ENCODE peak calls at places on chromosomes 1 and 21, in five cellular contexts. N is right lobe of liver; F is endothelial cell; U is EL; E is naive thymus-derived CD8-positive, alpha-beta T cell. V is an unnamed sample.

GRCh38 chr1:64122588-64122987 is 80.8 kb upstream of the UBE2U start:
- DNase-seq in N (no peak), F (no peak), U (peak), E (no peak), V (no peak)

GRCh38 chr21:15080504-15080903 is 15.7 kb upstream of the NRIP1 start:
- DNase-seq in N (no peak), F (no peak), U (no peak), E (no peak), V (no peak)

GRCh38 chr1:227944931-227945890 is 2.5 kb downstream of the WNT9A start:
- DNase-seq in N (peak), F (no peak), U (no peak), E (no peak), V (peak)

GRCh38 chr1:45037456-45037855 is 25.4 kb downstream of the UROD start:
- DNase-seq in N (no peak), F (no peak), U (peak), E (no peak), V (no peak)

GRCh38 chr1:21906173-21907078 is 30.7 kb downstream of the HSPG2 start:
- DNase-seq in N (no peak), F (no peak), U (no peak), E (no peak), V (no peak)

GRCh38 chr1:201883266-201883665 is 5.4 kb upstream of the SHISA4 start:
- DNase-seq in N (no peak), F (no peak), U (no peak), E (no peak), V (no peak)

GRCh38 chr1:59986736-59987310 is 60.2 kb upstream of the CYP2J2 start:
- DNase-seq in N (no peak), F (no peak), U (no peak), E (no peak), V (no peak)

GRCh38 chr1:101653482-101653946 is 343.2 kb downstream of the OLFM3 start:
- DNase-seq in N (no peak), F (peak), U (peak), E (no peak), V (no peak)

GRCh38 chr1:225689882-225690459 is 37.0 kb upstream of the ENAH start:
- DNase-seq in N (no peak), F (no peak), U (peak), E (no peak), V (no peak)

GRCh38 chr1:167132306-167133010 is 38.6 kb downstream of the STYXL2 start:
- DNase-seq in N (no peak), F (no peak), U (no peak), E (no peak), V (no peak)

GRCh38 chr1:115021145-115021544 is 8.5 kb upstream of the TSHB start:
- DNase-seq in N (no peak), F (no peak), U (no peak), E (no peak), V (no peak)

GRCh38 chr1:65189716-65190115 is 41.7 kb downstream of the AK4 start:
- DNase-seq in N (no peak), F (no peak), U (peak), E (no peak), V (no peak)

GRCh38 chr21:36164427-36164784 is 7.8 kb downstream of the DOP1B start:
- DNase-seq in N (no peak), F (no peak), U (no peak), E (no peak), V (no peak)

GRCh38 chr1:11793819-11794218 is 11.9 kb downstream of the MTHFR start:
- DNase-seq in N (no peak), F (no peak), U (no peak), E (no peak), V (no peak)

GRCh38 chr1:117389284-117389683 is 22.0 kb downstream of the MAN1A2 start:
- DNase-seq in N (no peak), F (no peak), U (no peak), E (no peak), V (no peak)

GRCh38 chr1:229420765-229421164 is 13.1 kb downstream of the ACTA1 start:
- DNase-seq in N (no peak), F (no peak), U (no peak), E (no peak), V (no peak)

GRCh38 chr21:31915566-31915965 is 42.7 kb downstream of the HUNK start:
- DNase-seq in N (no peak), F (no peak), U (no peak), E (no peak), V (no peak)

GRCh38 chr21:35252831-35253230 is 203.7 kb upstream of the RUNX1 start:
- DNase-seq in N (no peak), F (no peak), U (peak), E (no peak), V (no peak)

GRCh38 chr1:74517599-74518051 is 5.2 kb upstream of the LRRC53 start:
- DNase-seq in N (no peak), F (no peak), U (no peak), E (no peak), V (no peak)

GRCh38 chr1:87718241-87718950 is 389.7 kb downstream of the LMO4 start:
- DNase-seq in N (no peak), F (no peak), U (no peak), E (no peak), V (no peak)

GRCh38 chr1:91601554-91602322 is 101.1 kb downstream of the CDC7 start:
- DNase-seq in N (no peak), F (no peak), U (no peak), E (no peak), V (no peak)

GRCh38 chr1:45974541-45975269 is 157.7 kb downstream of the PIK3R3 start:
- DNase-seq in N (no peak), F (no peak), U (peak), E (no peak), V (no peak)

GRCh38 chr1:36835696-36836095 is 198.6 kb downstream of the GRIK3 start:
- DNase-seq in N (no peak), F (no peak), U (no peak), E (no peak), V (no peak)

GRCh38 chr1:165945911-165946310 is 118.5 kb downstream of the UCK2 start:
- DNase-seq in N (no peak), F (no peak), U (no peak), E (no peak), V (no peak)

GRCh38 chr1:77282187-77282865 is 507 bp downstream of the AK5 start:
- DNase-seq in N (peak), F (peak), U (peak), E (peak), V (peak)

GRCh38 chr1:53288247-53289049 is 39.4 kb downstream of the LRP8 start:
- DNase-seq in N (no peak), F (no peak), U (no peak), E (no peak), V (no peak)

GRCh38 chr1:15836772-15837669 is 10.5 kb upstream of the SPEN start:
- DNase-seq in N (peak), F (no peak), U (no peak), E (peak), V (no peak)

GRCh38 chr1:36882536-36883285 is 151.6 kb downstream of the GRIK3 start:
- DNase-seq in N (no peak), F (no peak), U (no peak), E (no peak), V (no peak)

GRCh38 chr1:180615493-180616290 is 16.1 kb upstream of the XPR1 start:
- DNase-seq in N (no peak), F (no peak), U (no peak), E (no peak), V (no peak)

V was measured in MG63.